ENCODE peak calls at places on chromosomes 12 and 14, in seven cellular contexts. C is trophoblast cell, T is mesendoderm, V is H9, S is neuronal stem cell, F is H1, K is mesenchymal stem cell. J is an unnamed sample.

GRCh38 chr12:1217191-1217949 is 226.3 kb downstream of the ERC1 start:
- DNase-seq in S (peak), C (peak), V (no peak), K (peak), F (no peak), T (no peak), J (peak)

GRCh38 chr12:27999521-27999920 is 27.0 kb upstream of the PTHLH start:
- DNase-seq in T (no peak), V (no peak), S (no peak), F (no peak), C (peak), K (peak), J (peak)

GRCh38 chr14:92400579-92401444 is 77.8 kb downstream of the SLC24A4 start:
- DNase-seq in K (peak), C (peak), T (peak), V (no peak), F (no peak), S (no peak), J (peak)

GRCh38 chr12:5047094-5047493 is 3.4 kb downstream of the KCNA5 start:
- DNase-seq in T (no peak), S (no peak), C (no peak), F (no peak), K (no peak), V (no peak), J (no peak)

GRCh38 chr14:68016243-68016914 is 196.8 kb downstream of the RAD51B start:
- DNase-seq in T (no peak), K (peak), V (no peak), S (no peak), F (no peak), C (peak), J (peak)

GRCh38 chr12:62933871-62934798 is 815 bp downstream of the PPM1H start:
- DNase-seq in F (no peak), V (peak), C (peak), T (peak), K (peak), S (peak), J (peak)

GRCh38 chr14:71119075-71119474 is 211.8 kb downstream of the PCNX1 start:
- DNase-seq in S (no peak), K (peak), C (peak), V (no peak), T (no peak), F (no peak), J (peak)

GRCh38 chr12:3533703-3534386 is 42.8 kb downstream of the PRMT8 start:
- DNase-seq in K (no peak), V (peak), C (no peak), F (no peak), T (peak), S (no peak), J (no peak)

GRCh38 chr12:107106241-107107025 is 13.1 kb upstream of the CRY1 start:
- DNase-seq in K (no peak), C (no peak), V (no peak), S (no peak), F (no peak), T (no peak), J (no peak)

GRCh38 chr12:124397399-124397679 is 102.4 kb downstream of the RFLNA start:
- DNase-seq in F (no peak), S (no peak), V (no peak), C (no peak), K (no peak), T (no peak), J (no peak)

GRCh38 chr14:70315942-70316341 is 43.5 kb downstream of the COX16 start:
- DNase-seq in T (no peak), F (no peak), K (no peak), C (no peak), V (no peak), S (no peak), J (no peak)

GRCh38 chr12:111137968-111138367 is 217.6 kb upstream of the MYL2 start:
- DNase-seq in K (no peak), F (no peak), T (no peak), V (no peak), C (no peak), S (no peak), J (no peak)

GRCh38 chr12:111435661-111436201 is 30.0 kb downstream of the SH2B3 start:
- DNase-seq in V (no peak), C (no peak), S (no peak), T (no peak), K (no peak), F (no peak), J (no peak)

GRCh38 chr12:92403210-92404175 is 257.8 kb upstream of the BTG1 start:
- DNase-seq in S (no peak), T (peak), C (peak), K (no peak), F (no peak), V (no peak), J (no peak)

DNA sequence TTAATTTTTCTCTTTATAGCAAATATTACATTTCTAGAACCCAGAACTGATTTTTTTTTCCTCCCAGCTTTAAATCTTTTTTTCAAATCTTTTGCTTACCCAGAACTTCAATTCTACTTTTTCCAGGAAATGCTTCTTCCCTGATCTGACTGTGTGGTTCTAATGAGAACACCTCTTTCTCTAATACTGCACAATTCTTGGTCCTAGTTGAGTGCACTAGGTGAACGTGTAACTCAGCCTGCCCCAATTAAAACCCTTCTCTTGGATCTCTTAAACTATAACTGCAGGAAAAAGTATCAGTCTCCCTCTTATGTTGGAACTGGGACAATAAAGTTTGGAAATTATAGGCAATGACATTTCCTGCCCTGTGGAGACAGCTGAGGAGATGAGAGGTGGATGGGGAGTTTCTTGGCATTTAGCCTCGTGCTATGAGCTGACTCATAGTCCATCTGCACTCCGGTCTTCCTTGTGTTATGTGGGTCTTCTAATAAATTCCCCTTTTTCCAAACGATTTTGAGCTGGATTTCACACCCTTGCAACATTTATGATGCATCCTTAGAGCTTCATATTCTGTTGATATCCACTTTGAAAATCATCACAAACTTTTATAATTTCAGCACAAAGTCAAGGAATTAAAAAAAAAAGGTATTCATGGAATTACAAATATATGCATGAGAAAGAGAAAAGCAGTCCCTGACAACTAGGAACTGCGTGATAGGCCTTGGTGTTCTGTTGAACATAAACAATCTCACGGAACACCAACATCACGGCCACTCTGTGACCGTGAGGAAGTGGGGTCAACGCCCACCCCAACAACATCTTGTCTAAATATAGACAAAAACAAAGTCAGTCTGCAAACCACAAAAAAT is 52.4 kb downstream of the BRMS1L start:
- DNase-seq in V (no peak), K (peak), F (no peak), T (no peak), C (peak), S (no peak), J (peak)
- H3K9ac ChIP-seq in V (no peak), K (peak), F (no peak), T (no peak), C (no peak), S (no peak), J (peak)

GRCh38 chr12:32534698-32535097 is 135.3 kb downstream of the FGD4 start:
- DNase-seq in C (no peak), V (no peak), S (no peak), F (no peak), T (no peak), K (no peak), J (no peak)

GRCh38 chr12:32536000-32536345 is 136.6 kb downstream of the FGD4 start:
- DNase-seq in V (no peak), F (no peak), S (no peak), T (no peak), K (no peak), C (no peak), J (no peak)

GRCh38 chr12:32533971-32534590 is 134.7 kb downstream of the FGD4 start:
- DNase-seq in V (peak), F (no peak), T (peak), C (peak), S (no peak), K (peak), J (peak)

GRCh38 chr12:32532951-32533350 is 133.6 kb downstream of the FGD4 start:
- DNase-seq in F (no peak), C (no peak), V (no peak), T (peak), K (no peak), S (no peak), J (no peak)

DNA sequence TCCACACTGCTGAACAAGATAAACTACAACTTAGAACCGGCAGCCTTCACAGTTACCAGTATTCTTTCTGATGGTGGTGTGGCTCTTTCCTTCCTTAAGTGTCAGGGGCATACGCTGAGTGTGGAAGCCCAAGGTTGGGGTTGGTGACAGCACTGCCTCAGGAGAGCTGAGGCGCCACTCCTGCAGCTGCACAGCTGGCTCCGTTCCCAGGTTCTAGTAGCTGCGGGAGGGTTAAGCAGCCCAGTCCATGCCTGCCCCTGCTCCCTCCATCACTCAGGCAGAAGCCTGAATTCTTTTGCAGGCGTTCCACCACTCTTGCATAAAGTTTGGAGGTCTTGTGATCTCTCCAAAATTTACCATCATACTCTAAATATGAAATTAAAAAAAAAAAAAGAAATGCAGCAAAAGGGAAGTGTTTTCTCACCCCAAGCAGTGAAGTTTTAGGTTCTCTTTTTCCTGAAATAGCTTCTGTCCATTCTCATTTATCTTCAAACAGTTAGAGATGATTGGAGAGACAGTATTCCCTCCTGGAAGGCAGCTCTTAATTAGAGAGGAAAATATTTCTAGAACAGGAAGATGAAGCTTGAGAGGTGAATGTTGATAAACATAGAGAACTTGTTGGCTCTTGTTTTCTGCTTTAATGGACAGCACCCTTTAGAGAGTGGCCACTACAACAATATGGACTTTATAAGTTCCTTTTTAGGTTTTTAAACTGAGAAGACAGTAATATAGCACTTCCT is 136.1 kb downstream of the FGD4 start:
- DNase-seq in F (no peak), C (no peak), S (no peak), V (peak), K (peak), T (peak), J (peak)
- H3K4ac ChIP-seq in F (no peak), C (no peak), S (no peak), V (no peak), K (no peak), T (no peak), J (peak)

GRCh38 chr14:100534528-100535286 is 52.5 kb downstream of the BEGAIN start:
- DNase-seq in C (no peak), T (no peak), V (peak), K (peak), S (no peak), F (no peak), J (no peak)

GRCh38 chr14:100537701-100538565 is 49.3 kb downstream of the BEGAIN start:
- DNase-seq in T (no peak), S (no peak), F (no peak), C (no peak), V (peak), K (no peak), J (no peak)

GRCh38 chr14:100535287-100536131 is 51.7 kb downstream of the BEGAIN start:
- DNase-seq in F (no peak), K (no peak), S (no peak), T (no peak), V (peak), C (no peak), J (no peak)

GRCh38 chr14:100536721-100537700 is 50.2 kb downstream of the BEGAIN start:
- DNase-seq in K (no peak), F (no peak), V (peak), C (no peak), T (no peak), S (no peak), J (no peak)

GRCh38 chr14:100536141-100536540 is 51.1 kb downstream of the BEGAIN start:
- DNase-seq in S (no peak), T (no peak), F (no peak), K (no peak), C (no peak), V (no peak), J (no peak)
- H3K9ac ChIP-seq in S (no peak), T (no peak), F (no peak), K (no peak), C (no peak), V (no peak), J (no peak)

DNA sequence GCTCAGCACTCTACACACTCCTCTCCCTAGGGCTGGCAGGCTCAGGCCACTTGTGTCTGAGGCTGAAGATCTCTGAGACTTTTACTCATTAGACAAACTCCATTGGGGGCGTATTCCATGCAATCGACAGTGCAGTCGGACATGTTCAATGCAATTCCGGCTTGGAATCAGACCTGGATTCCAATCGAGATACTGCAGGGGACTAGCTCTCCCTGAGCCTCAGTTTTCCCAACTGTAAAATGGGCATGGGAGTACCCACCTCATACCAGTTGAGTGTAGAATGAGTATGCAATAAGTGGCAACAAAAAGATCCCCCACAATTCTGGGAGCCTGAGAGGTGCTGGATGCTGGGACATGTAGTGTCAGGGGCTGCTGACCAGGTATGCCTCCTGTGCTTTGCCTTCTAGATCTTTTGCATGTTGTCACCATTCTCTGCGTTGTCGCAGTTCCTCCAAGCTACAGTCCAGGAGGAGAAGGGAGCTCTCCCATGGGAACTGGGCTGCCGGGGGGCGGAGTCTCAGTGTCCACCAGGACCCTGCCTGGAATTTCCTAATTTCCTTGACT is 8.3 kb downstream of the TTC6 start:
- DNase-seq in F (no peak), C (no peak), K (no peak), T (no peak), S (no peak), V (no peak), J (no peak)
- H3K4ac ChIP-seq in F (no peak), C (no peak), K (no peak), T (no peak), S (no peak), V (no peak), J (no peak)

DNA sequence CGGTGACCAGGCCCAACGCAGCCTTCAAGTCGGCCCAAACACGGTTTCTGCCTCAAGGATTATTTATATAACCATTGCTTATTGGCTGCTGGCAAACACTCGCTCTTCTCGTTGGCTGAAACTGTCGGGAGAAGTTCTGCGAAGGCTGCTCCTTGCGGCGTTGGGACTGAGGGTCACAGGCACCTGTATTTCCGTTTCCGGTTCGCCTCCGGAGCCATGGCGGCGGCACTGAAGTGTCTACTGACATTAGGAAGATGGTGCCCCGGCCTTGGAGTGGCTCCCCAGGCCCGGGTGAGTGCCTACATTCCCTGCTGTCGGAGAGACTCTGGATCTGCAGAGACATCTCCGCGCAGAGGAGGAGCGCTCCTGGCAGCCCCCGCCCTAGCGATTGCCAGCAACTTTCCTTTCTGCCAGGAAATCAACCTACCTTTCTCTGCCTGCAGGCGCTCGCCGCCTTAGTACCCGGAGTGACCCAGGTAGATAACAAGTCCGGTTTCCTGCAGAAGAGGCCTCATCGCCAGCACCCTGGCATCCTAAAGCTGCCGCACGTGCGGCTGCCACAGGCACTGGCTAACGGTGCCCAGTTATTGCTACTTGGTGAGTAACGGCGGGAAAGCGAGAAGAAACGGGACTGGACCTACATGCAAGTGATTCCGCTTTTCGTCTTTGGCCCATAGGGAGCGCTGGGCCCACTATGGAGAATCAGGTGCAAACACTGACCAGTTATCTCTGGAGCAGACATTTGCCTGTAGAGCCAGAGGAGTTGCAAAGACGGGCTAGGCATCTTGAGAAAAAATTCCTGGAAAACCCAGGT is at the start of gene METTL17:
- DNase-seq in T (peak), K (peak), S (peak), V (peak), F (peak), C (peak), J (peak)
- H3K9ac ChIP-seq in T (peak), K (peak), S (peak), V (peak), F (peak), C (peak), J (peak)

J was measured in IMR-90.